ENCODE peak calls at places on chromosomes 7 and 10, in nine cellular contexts. Z is GM23248, E is keratinocyte, F is neuronal stem cell, K is neural progenitor cell, U is IMR-90, B is SK-N-SH, N is HCT116, J is mesendoderm. I is an unnamed sample.

GRCh38 chr7:115009736-115010435 is 88.0 kb downstream of the MDFIC start:
- DNase-seq in K (no peak), F (no peak), E (no peak), N (no peak), J (no peak), Z (peak; percentile 42), U (peak; percentile 38), B (no peak), I (no peak)

GRCh38 chr10:110423650-110424049 is 74.1 kb upstream of the DUSP5 start:
- DNase-seq in B (no peak), F (no peak), E (no peak), U (no peak), Z (no peak), N (no peak), K (no peak), J (no peak), I (no peak)

GRCh38 chr7:140249036-140249806 is 72.4 kb upstream of the KDM7A start:
- DNase-seq in Z (no peak), K (no peak), F (no peak), E (no peak), B (no peak), J (no peak), N (no peak), U (no peak), I (no peak)

GRCh38 chr10:110392860-110393732 is 88.4 kb upstream of the SMNDC1 start:
- DNase-seq in F (no peak), E (no peak), N (no peak), K (peak; percentile 71), U (peak; percentile 71), Z (peak; percentile 86), J (peak; percentile 57), B (no peak), I (peak; percentile 55)

GRCh38 chr10:29746080-29746797 is 111.5 kb upstream of the SVIL start:
- DNase-seq in N (no peak), B (no peak), U (peak; percentile 69), Z (peak; percentile 57), F (no peak), J (no peak), K (no peak), E (no peak), I (no peak)

GRCh38 chr7:98420966-98421612 is 20.2 kb upstream of the BAIAP2L1 start:
- DNase-seq in Z (peak; percentile 48), K (peak; percentile 88), E (peak; percentile 66), F (peak; percentile 58), B (peak; percentile 87), J (peak; percentile 89), N (peak; percentile 90), U (no peak), I (peak; percentile 75)

GRCh38 chr7:27199820-27200760 is at the start of gene HOXA13:
- DNase-seq in U (no peak), E (no peak), N (peak; percentile 48), J (no peak), Z (peak; percentile 74), F (peak; percentile 62), K (peak; percentile 75), B (peak; percentile 84), I (peak; percentile 24)

GRCh38 chr10:103845983-103846382 is 9.4 kb downstream of the SH3PXD2A start:
- DNase-seq in J (no peak), B (no peak), N (no peak), K (no peak), E (no peak), Z (no peak), F (no peak), U (no peak), I (no peak)

GRCh38 chr7:5636446-5636835 is 145.0 kb downstream of the RNF216 start:
- DNase-seq in Z (peak; percentile 42), B (no peak), U (no peak), K (peak; percentile 80), N (no peak), J (peak; percentile 56), F (no peak), E (no peak), I (peak; percentile 36)

GRCh38 chr7:75647709-75648438 is 90.9 kb downstream of the HIP1 start:
- DNase-seq in Z (no peak), J (no peak), B (no peak), K (no peak), E (no peak), F (no peak), N (no peak), U (no peak), I (no peak)

GRCh38 chr10:95467162-95467599 is 94.0 kb downstream of the SORBS1 start:
- DNase-seq in B (peak; percentile 37), N (peak; percentile 37), Z (peak; percentile 60), U (no peak), F (no peak), J (peak; percentile 98), E (no peak), K (peak; percentile 72), I (peak; percentile 55)

DNA sequence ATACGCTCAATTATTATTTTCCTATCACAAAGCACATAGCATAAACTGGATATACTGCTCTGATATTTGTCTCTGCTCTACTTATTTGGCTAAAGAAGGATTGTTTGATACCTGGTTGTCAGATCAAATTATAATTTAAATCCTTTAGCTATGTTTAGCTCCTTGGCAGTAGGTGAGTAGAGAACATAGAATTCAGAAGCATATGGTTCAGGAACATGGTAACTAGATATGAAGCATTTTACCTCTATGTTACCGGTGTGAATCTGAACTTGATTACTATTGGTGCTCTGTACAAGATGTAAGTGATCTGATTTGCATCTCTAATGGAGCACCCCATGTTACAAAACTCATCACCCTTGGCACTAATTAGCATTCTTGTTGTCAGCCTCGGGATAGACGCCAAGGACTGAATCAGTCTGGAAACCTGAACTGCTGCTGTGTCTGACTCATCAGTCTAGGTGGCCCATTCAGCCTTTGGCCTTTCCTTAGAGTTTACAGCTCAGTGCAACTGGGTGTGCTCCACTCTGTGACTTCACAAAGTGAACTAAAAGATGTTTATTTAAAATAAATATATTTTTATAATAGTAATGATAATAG is 12.3 kb upstream of the MYPN start:
- DNase-seq in J (peak; percentile 85), B (no peak), Z (peak; percentile 96), U (peak; percentile 95), F (no peak), E (peak; percentile 95), K (peak; percentile 39), N (peak; percentile 80), I (peak; percentile 94)
- H3K9ac ChIP-seq in J (no peak overlapping the region), B (no peak overlapping the region), Z (no peak overlapping the region), U (no peak overlapping the region), F (no peak overlapping the region), E (no peak overlapping the region), K (no peak overlapping the region), N (peak overlapping the region; percentile 31), I (no peak overlapping the region)

DNA sequence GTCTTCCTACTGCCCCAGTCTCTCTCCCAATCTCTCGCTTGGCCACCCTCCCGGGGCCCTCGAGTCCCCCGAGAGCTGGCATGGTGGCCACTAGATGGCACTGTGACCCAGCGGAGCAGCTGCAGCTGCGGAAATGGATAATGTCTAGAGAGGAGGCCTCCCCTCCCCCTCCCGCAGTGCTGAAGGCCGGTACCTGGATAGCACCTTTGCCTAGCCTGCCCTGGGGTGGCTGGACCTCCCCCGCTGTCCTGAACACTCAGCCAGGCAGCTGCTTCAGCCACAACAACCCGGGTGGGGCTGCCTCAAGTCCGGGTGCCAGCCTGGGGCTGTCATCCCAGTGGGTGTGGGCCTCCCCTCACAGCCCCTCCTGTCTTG is 65.2 kb downstream of the GOLGA7B start:
- DNase-seq in N (peak; percentile 58), E (no peak), K (peak; percentile 87), J (peak; percentile 83), U (peak; percentile 37), B (peak; percentile 92), Z (peak; percentile 71), F (peak; percentile 65), I (peak; percentile 48)
- H3K9ac ChIP-seq in N (no peak overlapping the region), E (no peak overlapping the region), K (no peak overlapping the region), J (no peak overlapping the region), U (no peak overlapping the region), B (no peak overlapping the region), Z (no peak overlapping the region), F (no peak overlapping the region), I (no peak overlapping the region)

GRCh38 chr7:94656925-94657731 is 1.2 kb upstream of the SGCE start:
- DNase-seq in K (peak; percentile 63), E (no peak), Z (peak; percentile 53), U (peak; percentile 40), N (peak; percentile 16), B (no peak), J (peak; percentile 66), F (peak; percentile 59), I (peak; percentile 40)

GRCh38 chr7:94657771-94658693 is 2.1 kb upstream of the SGCE start:
- DNase-seq in K (peak; percentile 97), J (peak; percentile 99), F (peak; percentile 94), N (peak; percentile 92), B (peak; percentile 87), Z (peak; percentile 92), E (peak; percentile 77), U (peak; percentile 90), I (peak; percentile 96)

GRCh38 chr7:94655562-94655883 is 410 bp downstream of the SGCE start:
- DNase-seq in N (no peak), B (no peak), E (no peak), K (peak; percentile 61), J (peak; percentile 45), U (no peak), Z (no peak), F (peak; percentile 33), I (peak; percentile 17)

GRCh38 chr7:94655884-94656657 is at the start of gene SGCE:
- DNase-seq in U (peak; percentile 71), E (no peak), K (peak; percentile 88), B (peak; percentile 95), F (peak; percentile 74), Z (peak; percentile 87), J (peak; percentile 90), N (peak; percentile 26), I (peak; percentile 71)

DNA sequence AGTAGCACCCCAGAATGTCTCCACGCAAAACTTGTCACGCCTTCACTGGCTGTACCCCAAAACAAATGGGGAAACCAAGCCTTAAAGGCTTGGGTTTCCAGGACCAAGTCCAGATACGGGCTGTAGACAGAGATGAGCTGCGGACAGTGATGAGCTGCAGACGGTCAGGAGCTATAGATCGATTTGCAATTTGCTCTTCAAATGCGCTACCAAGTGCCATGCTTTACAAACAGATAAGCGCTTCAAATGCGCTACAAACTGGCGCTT is 658 bp upstream of the SGCE start:
- DNase-seq in J (no peak), E (no peak), F (no peak), B (no peak), N (no peak), K (no peak), U (no peak), Z (no peak), I (no peak)
- H3K9ac ChIP-seq in J (peak overlapping the region; percentile 73), E (no peak overlapping the region), F (peak overlapping the region; percentile 82), B (peak overlapping the region; percentile 27), N (no peak overlapping the region), K (no peak overlapping the region), U (peak overlapping the region; percentile 31), Z (no peak overlapping the region), I (peak overlapping the region; percentile 51)

DNA sequence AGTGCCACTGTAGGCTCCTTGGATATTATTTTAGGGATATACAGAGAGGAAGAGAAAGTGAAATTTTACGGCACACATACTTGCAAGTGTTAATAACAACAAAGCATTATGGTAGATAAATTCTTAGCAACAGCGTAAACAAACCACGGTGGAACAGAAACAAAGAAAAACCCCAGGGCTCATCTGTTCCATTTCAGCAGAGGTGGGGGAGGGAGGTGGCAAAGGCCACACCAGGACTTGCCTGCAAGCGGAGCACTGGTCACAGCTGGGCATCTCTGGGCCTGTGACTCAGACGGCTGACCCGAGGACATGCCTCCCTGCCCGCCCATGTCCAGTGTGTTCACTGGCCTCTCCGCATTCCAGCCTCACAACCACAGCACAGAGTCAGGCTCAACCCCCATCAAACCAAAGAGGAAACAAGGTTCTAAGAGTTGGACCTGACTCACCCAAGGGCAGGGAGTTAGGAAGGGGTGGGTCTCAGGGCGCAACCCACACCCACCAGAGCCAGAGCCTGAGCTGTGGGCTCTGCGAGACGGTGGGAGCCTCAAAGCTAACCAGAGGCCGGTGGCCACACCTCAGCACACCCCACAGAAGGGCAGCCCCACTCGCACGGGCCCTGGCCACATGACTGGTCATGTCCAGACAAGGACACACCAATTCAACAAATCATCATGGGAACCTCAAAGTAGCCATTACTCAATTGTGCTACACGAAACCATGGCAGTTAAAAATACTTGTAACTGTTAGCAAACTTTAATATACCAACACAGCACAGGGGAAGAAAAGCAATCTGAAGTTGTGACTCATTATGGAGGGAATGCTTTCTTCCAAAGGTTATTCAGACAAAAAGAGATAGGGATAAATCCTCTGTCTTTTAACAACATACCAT is 10.7 kb downstream of the ESYT2 start:
- DNase-seq in N (peak; percentile 95), U (peak; percentile 96), K (peak; percentile 75), J (peak; percentile 95), F (peak; percentile 51), Z (peak; percentile 98), B (peak; percentile 86), E (peak; percentile 87), I (peak; percentile 99)
- H3K9ac ChIP-seq in N (peak overlapping the region; percentile 72), U (peak overlapping the region; percentile 40), K (no peak overlapping the region), J (peak overlapping the region; percentile 12), F (peak overlapping the region; percentile 9), Z (peak overlapping the region; percentile 88), B (peak overlapping the region; percentile 72), E (peak overlapping the region; percentile 89), I (peak overlapping the region; percentile 98)